ENCODE peak calls at places on chromosome 2, in four cellular contexts. T is K562, L is HCT116, W is HepG2. N is an unnamed sample. For H3K4me1, the result is how much of the 10 kb centered on the place peaks cover.

GRCh38 chr2:69663860-69664259 is 20.3 kb upstream of the AAK1 start:
- DNase-seq in L (no peak), T (no peak), W (no peak), N (no peak)

GRCh38 chr2:25772078-25772477 is 98.7 kb upstream of the DTNB start:
- DNase-seq in W (no peak), L (no peak), T (no peak), N (no peak)

GRCh38 chr2:42973771-42974170 is 181.4 kb upstream of the HAAO start:
- DNase-seq in T (no peak), L (no peak), W (no peak), N (no peak)

GRCh38 chr2:239393401-239393940 is 7.3 kb downstream of the HDAC4 start:
- DNase-seq in W (no peak), T (no peak), L (no peak), N (no peak)

GRCh38 chr2:227499971-227500630 is 28.1 kb downstream of the AGFG1 start:
- DNase-seq in W (peak), T (no peak), L (no peak), N (no peak)

GRCh38 chr2:224428787-224429440 is 27.0 kb upstream of the FAM124B start:
- DNase-seq in L (no peak), T (no peak), W (no peak), N (no peak)

GRCh38 chr2:205347899-205348298 is 334.4 kb upstream of the NRP2 start:
- DNase-seq in L (no peak), W (no peak), T (no peak), N (no peak)

GRCh38 chr2:201070966-201071304 is 536 bp downstream of the HYCC2 start:
- DNase-seq in W (peak), L (no peak), T (no peak), N (no peak)

GRCh38 chr2:45820048-45820447 is 168.6 kb downstream of the PRKCE start:
- DNase-seq in W (no peak), T (no peak), L (no peak), N (no peak)

GRCh38 chr2:55923091-55923977 is at the start of gene EFEMP1:
- DNase-seq in W (no peak), T (no peak), L (no peak), N (no peak)

GRCh38 chr2:37388074-37388473 is 43.6 kb downstream of the QPCT start:
- DNase-seq in W (no peak), L (no peak), T (no peak), N (no peak)

GRCh38 chr2:1715184-1716012 is 28.9 kb downstream of the PXDN start:
- DNase-seq in L (no peak), W (no peak), T (no peak), N (no peak)

GRCh38 chr2:43474273-43474672 is 121.6 kb downstream of the THADA start:
- DNase-seq in T (no peak), L (no peak), W (no peak), N (no peak)

GRCh38 chr2:176709541-176709951 is 440.3 kb downstream of the MTX2 start:
- DNase-seq in L (no peak), T (no peak), W (no peak), N (no peak)

GRCh38 chr2:205800257-205800656 is 118.0 kb downstream of the NRP2 start:
- DNase-seq in W (no peak), T (no peak), L (no peak), N (no peak)

GRCh38 chr2:3453196-3453845 is 66.0 kb downstream of the ADI1 start:
- DNase-seq in L (no peak), W (no peak), T (no peak), N (no peak)

GRCh38 chr2:1841461-1841860 is 97.1 kb upstream of the PXDN start:
- DNase-seq in T (no peak), L (no peak), W (no peak), N (no peak)

GRCh38 chr2:114550364-114550763 is 107.9 kb downstream of the DPP10 start:
- DNase-seq in L (no peak), T (no peak), W (peak), N (no peak)

GRCh38 chr2:72367530-72368225 is 220.0 kb upstream of the CYP26B1 start:
- DNase-seq in L (peak), W (peak), T (no peak), N (no peak)

GRCh38 chr2:144771348-144771747 is 251.4 kb upstream of the ZEB2 start:
- DNase-seq in L (no peak), T (no peak), W (no peak), N (no peak)

GRCh38 chr2:172674968-172675303 is 60.7 kb upstream of the RAPGEF4 start:
- DNase-seq in L (no peak), T (no peak), W (no peak), N (no peak)

DNA sequence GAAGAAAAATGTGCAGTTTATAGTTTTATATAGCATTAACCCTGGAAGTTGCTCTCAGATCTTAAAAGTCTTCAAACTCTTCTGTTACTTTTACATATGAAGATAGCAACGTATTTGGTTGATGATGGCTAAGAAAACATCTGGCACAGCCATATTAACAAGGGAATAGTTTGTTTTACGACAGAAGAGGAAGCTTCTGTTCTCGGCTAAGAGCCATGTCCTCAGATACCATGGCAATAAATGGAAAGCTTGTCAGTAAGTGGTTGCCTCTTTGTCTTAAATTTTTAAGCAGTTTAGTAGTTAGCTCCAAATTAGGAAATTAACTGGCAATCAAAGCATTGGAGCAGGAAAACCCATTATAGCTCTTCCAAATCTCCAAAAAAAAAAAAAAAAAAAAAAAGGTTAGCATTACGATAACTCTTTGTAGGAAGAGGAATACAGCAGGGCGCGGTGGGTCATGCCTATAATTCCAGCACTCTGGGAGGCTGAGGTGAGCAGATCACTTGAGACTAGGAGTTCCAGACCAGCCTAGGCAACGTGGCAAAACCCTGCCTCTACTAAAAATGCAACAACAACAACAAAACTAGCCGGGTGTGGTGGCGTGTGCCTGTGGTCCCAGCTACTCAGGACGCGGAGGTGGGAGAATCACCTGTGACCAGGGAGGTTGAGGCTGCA is 4.5 kb upstream of the STON1 start:
- DNase-seq in W (no peak), T (no peak), L (no peak), N (no peak)
- H3K4me1 ChIP-seq in W (under half), T (under half), L (under half), N (under half)

GRCh38 chr2:178473373-178473772 is 5.0 kb downstream of the FKBP7 start:
- DNase-seq in L (no peak), T (no peak), W (no peak), N (no peak)

GRCh38 chr2:178474560-178474959 is 3.8 kb downstream of the FKBP7 start:
- DNase-seq in L (no peak), T (no peak), W (no peak), N (no peak)

GRCh38 chr2:178473931-178474330 is 4.5 kb downstream of the FKBP7 start:
- DNase-seq in L (no peak), T (no peak), W (no peak), N (no peak)

GRCh38 chr2:178469219-178469849 is 9.1 kb downstream of the FKBP7 start:
- DNase-seq in T (no peak), L (no peak), W (peak), N (no peak)
- TF ChIP-seq REST in T (no peak), L (no peak), W (no peak), N (no peak)

DNA sequence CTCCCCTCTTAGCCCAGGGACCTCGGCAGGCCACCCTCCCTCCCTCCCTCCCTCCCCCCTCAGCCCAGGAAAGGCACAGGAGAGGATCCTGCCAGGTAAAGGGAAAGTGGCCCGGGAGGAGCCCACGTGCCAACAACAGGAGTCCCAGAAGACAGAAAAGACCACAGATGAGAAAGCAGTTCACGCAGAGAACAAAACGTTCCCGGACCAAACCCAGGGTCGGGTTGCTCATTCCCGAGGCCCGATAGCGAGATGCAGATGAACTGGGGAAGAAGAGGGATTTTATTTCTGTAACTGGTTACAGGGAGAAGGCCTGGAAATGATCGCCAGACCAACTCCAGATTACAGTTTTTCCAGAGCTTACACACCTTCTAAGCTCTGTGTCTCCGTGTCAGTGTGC is 942 bp upstream of the NEU4 start:
- DNase-seq in T (no peak), L (no peak), W (peak), N (no peak)
- TF ChIP-seq TCF7L2 in T (no peak), L (no peak), W (no peak), N (no peak)

DNA sequence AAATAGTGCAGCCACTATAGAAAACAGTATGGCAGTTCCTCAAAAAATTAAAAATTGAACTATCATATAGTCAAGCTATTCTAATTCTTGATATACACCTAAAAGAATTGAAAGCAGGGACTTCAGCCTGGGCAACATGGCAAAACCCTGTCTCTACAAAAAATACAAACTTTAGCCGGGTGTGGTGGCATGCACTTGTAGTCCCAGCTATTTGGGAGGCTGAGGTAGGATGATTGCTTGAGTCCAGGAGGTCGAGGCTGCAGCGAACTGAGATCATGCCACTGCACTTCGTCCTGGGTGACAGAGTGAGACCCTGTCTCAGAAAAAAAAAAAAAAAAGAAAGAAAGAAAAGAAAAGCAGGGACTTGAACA is 279.5 kb upstream of the STON1 start:
- DNase-seq in T (no peak), W (no peak), L (no peak), N (no peak)
- H3K4me1 ChIP-seq in T (under half), W (half or more), L (under half), N (under half)

GRCh38 chr2:231318954-231319353 is 76.6 kb upstream of the B3GNT7 start:
- DNase-seq in L (no peak), T (no peak), W (no peak), N (no peak)

GRCh38 chr2:231319867-231320266 is 75.6 kb upstream of the B3GNT7 start:
- DNase-seq in W (no peak), L (no peak), T (no peak), N (no peak)

GRCh38 chr2:231323316-231323715 is 72.2 kb upstream of the B3GNT7 start:
- DNase-seq in W (no peak), T (no peak), L (no peak), N (no peak)

GRCh38 chr2:231321021-231321420 is 74.5 kb upstream of the B3GNT7 start:
- DNase-seq in L (no peak), W (no peak), T (no peak), N (no peak)

DNA sequence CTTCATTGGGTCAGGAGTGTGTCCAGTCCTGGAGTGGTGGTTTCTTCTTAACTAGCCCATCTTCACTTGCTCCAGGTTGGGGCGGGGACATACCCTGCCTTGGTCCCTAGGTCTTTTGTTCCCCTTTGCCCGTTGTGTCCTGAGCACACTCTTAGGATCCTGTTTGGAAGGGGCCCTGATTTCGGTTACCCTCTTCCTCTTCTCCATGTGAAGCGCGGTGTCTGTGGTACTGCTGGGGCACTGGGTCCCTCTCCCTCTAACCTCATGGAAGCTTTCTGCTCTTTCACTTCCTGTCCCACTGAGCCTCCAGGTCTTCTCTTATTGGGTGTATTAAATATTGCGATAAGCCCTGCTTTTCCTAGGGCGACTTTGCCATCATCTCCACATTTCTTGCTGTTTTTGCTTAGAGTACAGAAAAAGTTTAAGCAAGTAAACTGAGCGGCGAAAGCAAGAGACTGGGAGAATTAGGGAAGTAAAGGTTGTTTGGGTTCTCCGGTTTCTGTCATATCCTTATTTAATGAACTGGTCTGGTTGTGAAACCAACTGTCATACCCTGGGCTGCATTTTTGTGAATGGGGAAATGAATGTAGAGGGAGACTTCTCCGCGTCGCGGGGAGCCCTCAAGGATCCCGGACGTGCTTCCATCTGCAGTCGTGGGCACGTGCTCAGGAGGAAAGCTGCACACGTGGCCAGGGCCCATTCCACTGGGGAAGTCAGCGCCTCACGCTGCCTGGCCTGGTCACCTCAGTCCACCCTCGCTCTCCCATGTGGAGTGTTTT is 73.8 kb upstream of the B3GNT7 start:
- DNase-seq in L (no peak), T (no peak), W (no peak), N (no peak)
- TF ChIP-seq REST in L (no peak), T (no peak), W (no peak), N (no peak)

N was measured in Panc1.